ENCODE peak calls at places on chromosomes 5 and 9, in five cellular contexts. One of them, this sample, is unnamed.

GRCh38 chr9:85510830-85511504 is 230.8 kb downstream of the AGTPBP1 start:
- DNase-seq in adrenal gland: peak; percentile 90
- DNase-seq in naive B cell: no peak
- DNase-seq in A673: no peak
- DNase-seq in GM23248: no peak
- DNase-seq in this sample: no peak

GRCh38 chr5:39605966-39606591 is 181.3 kb upstream of the DAB2 start:
- DNase-seq in adrenal gland: no peak
- DNase-seq in naive B cell: no peak
- DNase-seq in A673: no peak
- DNase-seq in GM23248: peak; percentile 57
- DNase-seq in this sample: no peak

GRCh38 chr5:56375011-56375410 is 141.9 kb upstream of the ANKRD55 start:
- DNase-seq in adrenal gland: peak; percentile 65
- DNase-seq in naive B cell: no peak
- DNase-seq in A673: no peak
- DNase-seq in GM23248: no peak
- DNase-seq in this sample: no peak

GRCh38 chr5:176531902-176532493 is 5.2 kb downstream of the RNF44 start:
- DNase-seq in adrenal gland: no peak
- DNase-seq in naive B cell: no peak
- DNase-seq in A673: no peak
- DNase-seq in GM23248: no peak
- DNase-seq in this sample: no peak

GRCh38 chr9:97848582-97849237 is 4.3 kb upstream of the FOXE1 start:
- DNase-seq in adrenal gland: no peak
- DNase-seq in naive B cell: peak; percentile 34
- DNase-seq in A673: no peak
- DNase-seq in GM23248: peak; percentile 39
- DNase-seq in this sample: no peak

GRCh38 chr5:124513216-124513615 is 233.2 kb downstream of the ZNF608 start:
- DNase-seq in adrenal gland: no peak
- DNase-seq in naive B cell: no peak
- DNase-seq in A673: no peak
- DNase-seq in GM23248: peak; percentile 57
- DNase-seq in this sample: no peak

GRCh38 chr9:36576866-36577265 is 4.2 kb downstream of the MELK start:
- DNase-seq in adrenal gland: no peak
- DNase-seq in naive B cell: no peak
- DNase-seq in A673: no peak
- DNase-seq in GM23248: peak; percentile 33
- DNase-seq in this sample: no peak

GRCh38 chr9:108662090-108662875 is 193.5 kb downstream of the ACTL7B start:
- DNase-seq in adrenal gland: no peak
- DNase-seq in naive B cell: no peak
- DNase-seq in A673: no peak
- DNase-seq in GM23248: peak; percentile 44
- DNase-seq in this sample: no peak

GRCh38 chr5:93621340-93621872 is 38.4 kb downstream of the NR2F1 start:
- DNase-seq in adrenal gland: peak; percentile 91
- DNase-seq in naive B cell: no peak
- DNase-seq in A673: peak; percentile 40
- DNase-seq in GM23248: no peak
- DNase-seq in this sample: peak; percentile 93

GRCh38 chr5:44345871-44346270 is 43.3 kb downstream of the FGF10 start:
- DNase-seq in adrenal gland: no peak
- DNase-seq in naive B cell: no peak
- DNase-seq in A673: no peak
- DNase-seq in GM23248: no peak
- DNase-seq in this sample: no peak

GRCh38 chr9:77251050-77251449 is 73.7 kb downstream of the VPS13A start:
- DNase-seq in adrenal gland: no peak
- DNase-seq in naive B cell: no peak
- DNase-seq in A673: no peak
- DNase-seq in GM23248: no peak
- DNase-seq in this sample: no peak

GRCh38 chr9:3331801-3332200 is 194.0 kb downstream of the RFX3 start:
- DNase-seq in adrenal gland: no peak
- DNase-seq in naive B cell: no peak
- DNase-seq in A673: peak; percentile 55
- DNase-seq in GM23248: no peak
- DNase-seq in this sample: peak; percentile 21

GRCh38 chr5:86461169-86461956 is 156.4 kb upstream of the COX7C start:
- DNase-seq in adrenal gland: no peak
- DNase-seq in naive B cell: no peak
- DNase-seq in A673: no peak
- DNase-seq in GM23248: no peak
- DNase-seq in this sample: peak; percentile 82

GRCh38 chr5:92562065-92562464 is 1019.0 kb downstream of the NR2F1-AS1 start:
- DNase-seq in adrenal gland: no peak
- DNase-seq in naive B cell: no peak
- DNase-seq in A673: no peak
- DNase-seq in GM23248: peak; percentile 13
- DNase-seq in this sample: no peak

GRCh38 chr9:89922099-89922498 is 317.3 kb downstream of the GADD45G start:
- DNase-seq in adrenal gland: no peak
- DNase-seq in naive B cell: no peak
- DNase-seq in A673: no peak
- DNase-seq in GM23248: no peak
- DNase-seq in this sample: peak; percentile 80

GRCh38 chr9:126773004-126773607 is 31.7 kb upstream of the ZBTB43 start:
- DNase-seq in adrenal gland: no peak
- DNase-seq in naive B cell: no peak
- DNase-seq in A673: peak; percentile 54
- DNase-seq in GM23248: peak; percentile 55
- DNase-seq in this sample: peak; percentile 61